ENCODE peak calls at places on chromosomes 5 and 9, in seven cellular contexts. S is activated CD4-positive, CD25-positive, alpha-beta regulatory T cell; Z is activated T-cell treated with anti-CD3 and anti-CD28 coated beads, Interleukin-2, amount 50 U/mL, for 72 hours; V is stimulated activated naive CD4-positive, alpha-beta T cell; X is AG08395; Y is HCEC 1CT; N is osteocyte. L is an unnamed sample.

GRCh38 chr9:31135567-31135966 is 1248.9 kb upstream of the ACO1 start:
- DNase-seq in Z (no peak), X (no peak), S (no peak), V (no peak), Y (no peak), N (no peak), L (no peak)

GRCh38 chr9:124351672-124352468 is 63.4 kb downstream of the PSMB7 start:
- DNase-seq in N (no peak), S (no peak), V (no peak), X (no peak), Z (no peak), Y (no peak), L (no peak)

GRCh38 chr9:26802921-26803320 is 89.7 kb downstream of the CAAP1 start:
- DNase-seq in S (no peak), X (no peak), Z (no peak), V (no peak), N (no peak), Y (no peak), L (no peak)

GRCh38 chr9:35074791-35075190 is 2.4 kb upstream of the VCP start:
- DNase-seq in Y (no peak), V (no peak), N (no peak), X (no peak), S (no peak), Z (no peak), L (no peak)

GRCh38 chr9:2411459-2412215 is 209.9 kb upstream of the VLDLR start:
- DNase-seq in X (peak), V (no peak), N (no peak), Y (peak), S (no peak), Z (no peak), L (peak)

GRCh38 chr5:159316519-159317383 is 13.5 kb downstream of the IL12B start:
- DNase-seq in Z (peak), X (peak), N (no peak), V (no peak), Y (peak), S (peak), L (peak)

GRCh38 chr9:75930766-75931311 is 40.4 kb downstream of the PCSK5 start:
- DNase-seq in Y (no peak), S (no peak), Z (no peak), V (no peak), X (no peak), N (no peak), L (no peak)

GRCh38 chr9:90857855-90858254 is 56.2 kb downstream of the SYK start:
- DNase-seq in S (no peak), N (peak), Z (no peak), X (no peak), Y (no peak), V (no peak), L (no peak)

GRCh38 chr9:120779227-120779626 is 14.0 kb downstream of the FBXW2 start:
- DNase-seq in N (no peak), V (no peak), X (no peak), Z (no peak), S (no peak), Y (no peak), L (no peak)

GRCh38 chr5:35247645-35248034 is 17.4 kb upstream of the PRLR start:
- DNase-seq in Z (no peak), S (no peak), Y (no peak), X (no peak), V (no peak), N (no peak), L (no peak)

GRCh38 chr9:130835441-130836298 is 616 bp downstream of the ABL1 start:
- DNase-seq in X (peak), Z (peak), S (no peak), N (no peak), Y (peak), V (no peak), L (no peak)

GRCh38 chr5:157549283-157549629 is 26.3 kb downstream of the ADAM19 start:
- DNase-seq in V (no peak), N (no peak), Z (no peak), X (peak), S (no peak), Y (peak), L (peak)

GRCh38 chr9:129482521-129483466 is 138.1 kb downstream of the C9orf50 start:
- DNase-seq in S (no peak), Y (peak), Z (peak), X (peak), N (peak), V (no peak), L (peak)

GRCh38 chr5:139747583-139748504 is 47.8 kb upstream of the PSD2 start:
- DNase-seq in V (no peak), Y (peak), S (no peak), N (no peak), Z (peak), X (no peak), L (no peak)

GRCh38 chr5:65808818-65809217 is 86.8 kb downstream of the NLN start:
- DNase-seq in S (no peak), N (no peak), Z (no peak), X (peak), Y (peak), V (no peak), L (peak)

GRCh38 chr5:9156282-9156681 is 389.6 kb downstream of the SEMA5A start:
- DNase-seq in N (no peak), V (no peak), X (peak), S (no peak), Z (no peak), Y (peak), L (peak)

GRCh38 chr9:96398582-96399334 is 15.2 kb upstream of the SLC35D2 start:
- DNase-seq in V (peak), X (no peak), Y (no peak), N (no peak), S (no peak), Z (no peak), L (no peak)

GRCh38 chr9:31168161-31168560 is 1216.3 kb upstream of the ACO1 start:
- DNase-seq in S (no peak), Y (no peak), V (no peak), Z (no peak), X (no peak), N (no peak), L (no peak)

GRCh38 chr9:99130069-99130468 is 25.2 kb downstream of the TGFBR1 start:
- DNase-seq in N (no peak), S (no peak), V (no peak), X (no peak), Z (peak), Y (no peak), L (no peak)

GRCh38 chr5:1216211-1216917 is 8.8 kb upstream of the SLC6A18 start:
- DNase-seq in Y (no peak), Z (no peak), V (no peak), S (no peak), X (no peak), N (no peak), L (no peak)

GRCh38 chr5:2767089-2767488 is 15.6 kb upstream of the IRX2 start:
- DNase-seq in Y (no peak), V (no peak), X (no peak), Z (no peak), N (peak), S (no peak), L (no peak)

GRCh38 chr9:129333961-129334743 is 156.1 kb upstream of the IER5L start:
- DNase-seq in X (peak), S (no peak), Y (peak), Z (peak), V (peak), N (peak), L (peak)

GRCh38 chr5:90161399-90161798 is 248.2 kb downstream of the CETN3 start:
- DNase-seq in Z (no peak), S (no peak), Y (peak), N (no peak), X (peak), V (no peak), L (no peak)

GRCh38 chr5:177476531-177477233 is 3.2 kb upstream of the DBN1 start:
- DNase-seq in Y (peak), N (no peak), Z (no peak), V (no peak), X (no peak), S (no peak), L (peak)

GRCh38 chr9:124906966-124907365 is 33.9 kb downstream of the GOLGA1 start:
- DNase-seq in X (no peak), N (no peak), Z (no peak), S (no peak), Y (no peak), V (no peak), L (no peak)

GRCh38 chr9:93058357-93059096 is at the start of gene SUSD3:
- DNase-seq in Z (peak), V (peak), N (no peak), S (peak), X (peak), Y (no peak), L (no peak)

GRCh38 chr9:137053944-137054931 is at the start of gene ENTPD2:
- DNase-seq in Y (no peak), S (no peak), V (no peak), Z (peak), X (no peak), N (no peak), L (no peak)

GRCh38 chr5:147509710-147510651 is at the start of gene DPYSL3:
- DNase-seq in Y (peak), X (peak), V (no peak), Z (peak), N (peak), S (no peak), L (peak)

GRCh38 chr9:116157436-116158138 is 4.0 kb downstream of the PAPPA start:
- DNase-seq in X (peak), V (no peak), Y (peak), S (no peak), Z (no peak), N (no peak), L (peak)

GRCh38 chr5:133694181-133694831 is 82.0 kb upstream of the FSTL4 start:
- DNase-seq in Y (no peak), V (no peak), S (no peak), Z (no peak), N (no peak), X (no peak), L (no peak)

GRCh38 chr5:6377121-6377520 is 1.2 kb downstream of the MED10 start:
- DNase-seq in V (no peak), N (peak), S (no peak), Z (no peak), X (no peak), Y (no peak), L (no peak)

GRCh38 chr9:117649126-117649525 is 55.1 kb upstream of the TLR4 start:
- DNase-seq in N (no peak), X (no peak), Z (no peak), V (no peak), S (no peak), Y (no peak), L (no peak)

GRCh38 chr5:15203376-15203775 is 296.6 kb upstream of the FBXL7 start:
- DNase-seq in V (no peak), Y (peak), N (no peak), X (peak), S (no peak), Z (no peak), L (no peak)

GRCh38 chr9:95815961-95816360 is 59.5 kb upstream of the ERCC6L2 start:
- DNase-seq in N (no peak), V (no peak), Y (no peak), S (no peak), X (no peak), Z (no peak), L (no peak)

L was measured in HFFc6.